ENCODE peak calls at places on chromosomes 6 and 20, in seven cellular contexts. H is HCT116, Z is OCI-LY7, E is heart left ventricle, G is left ventricle myocardium inferior, J is GM12865, L is hepatocyte. U is an unnamed sample.

GRCh38 chr6:13267142-13267621 is 61.2 kb downstream of the TBC1D7 start:
- DNase-seq in E (no peak), J (no peak), Z (no peak), H (no peak), L (no peak), G (no peak), U (no peak)

GRCh38 chr6:79824231-79824630 is 123.1 kb downstream of the ELOVL4 start:
- DNase-seq in L (no peak), H (no peak), J (no peak), Z (no peak), G (no peak), E (no peak), U (no peak)

GRCh38 chr6:9494864-9495263 is 920.0 kb downstream of the TFAP2A start:
- DNase-seq in J (no peak), H (no peak), L (no peak), E (no peak), Z (no peak), G (no peak), U (no peak)

GRCh38 chr20:25316506-25317190 is 68.8 kb downstream of the PYGB start:
- DNase-seq in Z (no peak), G (no peak), L (no peak), H (no peak), E (peak; percentile 38), J (no peak), U (no peak)

GRCh38 chr6:151436300-151436699 is 15.6 kb downstream of the RMND1 start:
- DNase-seq in L (no peak), Z (no peak), G (no peak), J (no peak), H (no peak), E (no peak), U (no peak)

GRCh38 chr20:5848711-5849505 is 98.7 kb downstream of the SHLD1 start:
- DNase-seq in J (peak; percentile 47), H (no peak), G (no peak), Z (no peak), L (no peak), E (no peak), U (peak; percentile 21)

GRCh38 chr6:11288065-11288464 is 55.6 kb upstream of the NEDD9 start:
- DNase-seq in H (no peak), E (no peak), L (peak; percentile 77), Z (no peak), G (no peak), J (no peak), U (no peak)

GRCh38 chr20:37262516-37262915 is 902 bp upstream of the GHRH start:
- DNase-seq in E (no peak), Z (no peak), G (no peak), H (no peak), L (no peak), J (no peak), U (no peak)

GRCh38 chr6:7218586-7218985 is 94.4 kb downstream of the SSR1 start:
- DNase-seq in H (no peak), J (no peak), Z (no peak), L (no peak), E (no peak), G (no peak), U (no peak)
- TF ChIP-seq CTCF in H (no peak), J (no peak), Z (no peak), L (no peak), E (no peak), G (no peak), U (no peak)

GRCh38 chr6:22231616-22232015 is 65.2 kb downstream of the PRL start:
- DNase-seq in L (no peak), H (no peak), Z (no peak), G (no peak), E (no peak), J (no peak), U (no peak)

GRCh38 chr6:22240025-22240424 is 56.8 kb downstream of the PRL start:
- DNase-seq in Z (no peak), L (no peak), E (no peak), G (no peak), J (no peak), H (no peak), U (no peak)

GRCh38 chr6:22231050-22231449 is 65.8 kb downstream of the PRL start:
- DNase-seq in E (no peak), H (no peak), J (no peak), L (no peak), G (no peak), Z (no peak), U (no peak)

GRCh38 chr6:22239261-22239660 is 57.6 kb downstream of the PRL start:
- DNase-seq in L (no peak), G (no peak), H (no peak), J (no peak), E (no peak), Z (no peak), U (no peak)

DNA sequence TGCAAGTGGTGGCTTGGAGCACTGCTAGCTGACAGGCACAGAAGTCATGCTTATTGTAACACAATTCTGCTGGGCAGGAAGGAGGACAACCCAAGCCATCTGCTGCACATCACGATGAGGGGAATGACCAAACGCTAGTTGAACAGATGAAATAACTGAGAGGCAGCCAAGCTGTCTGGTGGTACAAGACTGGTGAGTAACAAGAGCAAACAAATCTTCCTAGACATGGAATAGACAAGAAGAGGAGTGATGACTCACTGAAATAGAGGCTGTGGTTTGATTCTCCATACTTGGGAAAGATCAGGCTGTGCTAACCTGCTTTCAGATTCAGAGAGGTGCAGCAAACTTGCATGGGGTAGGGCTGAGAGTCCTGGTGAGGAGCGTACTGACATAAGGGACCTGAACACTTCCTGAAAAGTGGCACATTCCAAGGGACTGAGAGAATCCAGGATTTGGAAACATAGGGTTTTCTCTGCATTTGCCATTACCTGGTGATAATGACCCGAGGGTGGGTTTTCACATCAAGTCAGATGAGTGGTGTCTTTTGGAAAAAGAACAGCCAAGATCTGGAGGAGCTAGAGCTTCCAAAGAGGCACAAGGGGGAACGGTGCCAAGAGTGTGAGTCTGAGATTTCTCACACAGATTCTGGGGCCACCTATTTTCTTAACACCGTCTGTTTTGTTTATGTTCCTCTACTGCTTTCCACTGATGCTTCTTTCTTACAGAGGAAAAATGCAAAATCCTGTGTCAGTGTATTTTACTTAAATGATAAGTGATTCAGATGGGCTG is 60.0 kb downstream of the PRL start:
- DNase-seq in L (peak; percentile 25), H (no peak), J (no peak), Z (no peak), G (no peak), E (no peak), U (peak; percentile 30)
- H3K4me3 ChIP-seq in L (no peak overlapping the region), H (no peak overlapping the region), J (no peak overlapping the region), Z (no peak overlapping the region), G (no peak overlapping the region), E (no peak overlapping the region), U (no peak overlapping the region)

GRCh38 chr6:3837781-3838180 is 11.4 kb upstream of the FAM50B start:
- DNase-seq in E (no peak), J (no peak), L (no peak), G (no peak), Z (no peak), H (no peak), U (no peak)

GRCh38 chr6:3830806-3831205 is 18.4 kb upstream of the FAM50B start:
- DNase-seq in J (no peak), H (no peak), E (no peak), G (no peak), Z (no peak), L (no peak), U (no peak)

GRCh38 chr6:3838992-3839867 is 9.9 kb upstream of the FAM50B start:
- DNase-seq in L (no peak), G (no peak), E (no peak), H (no peak), J (no peak), Z (no peak), U (no peak)

GRCh38 chr6:3831741-3832530 is 17.2 kb upstream of the FAM50B start:
- DNase-seq in L (no peak), G (no peak), Z (no peak), E (no peak), H (no peak), J (no peak), U (no peak)

DNA sequence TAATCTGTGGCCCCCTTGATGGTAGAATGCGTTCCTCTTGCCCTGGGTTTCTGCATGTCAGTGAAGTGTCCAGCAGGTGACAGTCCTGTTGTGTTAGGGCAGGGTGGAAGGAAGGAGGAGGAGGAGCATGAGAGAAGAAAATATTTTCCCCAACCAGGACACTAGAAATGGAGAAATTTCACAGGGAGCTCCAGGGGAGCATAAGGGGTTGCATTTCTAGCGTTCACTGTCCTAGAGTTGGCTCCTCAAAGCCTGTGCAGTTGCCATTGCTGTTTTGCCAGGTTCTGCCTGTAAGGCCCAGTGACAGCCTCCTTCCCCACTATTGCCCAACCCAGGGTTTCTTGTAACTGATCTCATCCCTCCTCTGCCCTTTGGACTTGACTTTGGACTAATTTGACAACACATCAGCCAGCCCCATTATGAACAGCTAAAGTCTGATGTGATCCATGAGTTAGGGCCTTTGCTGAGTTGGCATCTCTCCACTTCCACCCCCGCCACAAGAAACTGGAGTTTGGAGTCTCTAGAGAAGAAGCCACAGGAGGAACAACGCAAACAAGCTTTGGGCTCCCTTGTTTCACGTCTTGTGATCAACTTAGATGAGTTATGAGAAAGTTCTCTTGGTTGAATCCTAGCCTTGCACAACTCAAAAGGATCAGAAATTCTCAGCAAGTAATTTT is 14.0 kb upstream of the FAM50B start:
- DNase-seq in J (no peak), H (no peak), G (no peak), L (peak; percentile 81), Z (no peak), E (no peak), U (no peak)
- TF ChIP-seq CTCF in J (no peak), H (peak; percentile 47), G (peak; percentile 17), L (peak; percentile 25), Z (no peak), E (no peak), U (no peak)

DNA sequence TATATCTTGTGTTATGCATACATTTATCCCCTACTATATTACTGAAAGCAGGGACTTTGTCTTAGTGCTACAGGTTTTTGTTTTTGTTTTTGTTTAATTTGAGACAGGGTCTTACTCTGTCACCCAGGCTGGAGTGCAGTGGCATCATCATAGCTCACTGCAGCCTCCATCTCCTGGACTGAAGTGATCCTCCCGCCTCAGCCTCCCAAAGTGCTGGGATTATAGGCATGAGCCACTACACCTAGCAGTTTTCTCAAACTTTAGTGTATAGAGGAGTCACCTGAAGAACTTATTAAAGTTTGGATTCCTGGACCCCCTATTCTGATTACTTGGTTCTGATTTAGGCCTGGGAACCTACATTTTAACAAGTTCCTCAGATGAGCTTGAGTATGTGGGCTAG is 51.9 kb downstream of the CBFA2T2 start:
- DNase-seq in Z (no peak), L (no peak), E (no peak), H (no peak), G (no peak), J (no peak), U (no peak)
- H3K4me3 ChIP-seq in Z (no peak overlapping the region), L (no peak overlapping the region), E (no peak overlapping the region), H (no peak overlapping the region), G (no peak overlapping the region), J (no peak overlapping the region), U (no peak overlapping the region)

U was measured in HFF-Myc.